ENCODE peak calls at places on chromosomes 6 and 20, in eight cellular contexts. T, N, V, W, K, Q, X and R are unnamed samples.

GRCh38 chr6:135488023-135488422 is 9.5 kb downstream of the AHI1 start:
- DNase-seq in V (no peak), N (peak), Q (no peak), K (no peak), W (peak), T (no peak), X (no peak), R (no peak)

GRCh38 chr6:32087574-32088486 is 21.3 kb downstream of the TNXB start:
- DNase-seq in Q (no peak), W (peak), T (peak), V (peak), X (peak), K (peak), N (peak), R (peak)

GRCh38 chr6:44561832-44562496 is 174.5 kb downstream of the CDC5L start:
- DNase-seq in K (no peak), W (no peak), N (no peak), T (no peak), Q (no peak), V (no peak), X (no peak), R (no peak)

GRCh38 chr6:38239719-38240451 is 399.8 kb downstream of the BTBD9 start:
- DNase-seq in Q (no peak), T (no peak), V (no peak), N (peak), K (no peak), X (no peak), W (peak), R (no peak)

GRCh38 chr20:37524221-37524700 is 3.2 kb downstream of the NNAT start:
- DNase-seq in Q (no peak), T (no peak), X (no peak), K (no peak), W (no peak), V (no peak), N (no peak), R (no peak)

GRCh38 chr6:159695984-159696383 is 2.9 kb upstream of the SOD2 start:
- DNase-seq in N (no peak), V (no peak), T (no peak), K (no peak), W (no peak), Q (no peak), X (no peak), R (no peak)

GRCh38 chr20:50298554-50299324 is 108.1 kb downstream of the CEBPB start:
- DNase-seq in T (no peak), K (no peak), N (no peak), V (no peak), W (no peak), X (no peak), Q (no peak), R (no peak)

GRCh38 chr20:56903421-56903820 is 274.3 kb downstream of the TFAP2C start:
- DNase-seq in N (no peak), T (no peak), V (no peak), X (no peak), W (no peak), Q (no peak), K (no peak), R (no peak)

GRCh38 chr6:33926451-33926850 is 122.6 kb upstream of the MLN start:
- DNase-seq in V (no peak), X (no peak), W (no peak), T (no peak), Q (no peak), K (no peak), N (no peak), R (no peak)

GRCh38 chr6:24910850-24911712 is 24.7 kb downstream of the RIPOR2 start:
- DNase-seq in V (peak), T (peak), K (no peak), W (peak), X (peak), N (peak), Q (no peak), R (peak)

GRCh38 chr6:166235666-166236292 is 68.1 kb upstream of the TBXT start:
- DNase-seq in K (no peak), W (no peak), X (no peak), V (no peak), T (no peak), Q (no peak), N (no peak), R (no peak)

GRCh38 chr20:9363673-9364072 is 150.7 kb upstream of the LAMP5 start:
- DNase-seq in Q (no peak), K (no peak), N (no peak), T (no peak), W (no peak), V (no peak), X (no peak), R (no peak)

GRCh38 chr6:62042444-62042843 is 243.6 kb downstream of the KHDRBS2 start:
- DNase-seq in V (no peak), T (no peak), W (no peak), X (no peak), N (no peak), K (no peak), Q (no peak), R (no peak)

GRCh38 chr20:32431457-32431856 is 73.3 kb downstream of the ASXL1 start:
- DNase-seq in N (no peak), Q (no peak), X (no peak), T (no peak), V (no peak), W (no peak), K (no peak), R (no peak)

GRCh38 chr6:11494786-11495564 is 42.6 kb upstream of the TMEM170B start:
- DNase-seq in V (no peak), N (no peak), K (no peak), X (no peak), T (no peak), Q (no peak), W (no peak), R (no peak)

GRCh38 chr6:49401063-49401462 is 62.0 kb downstream of the MMUT start:
- DNase-seq in V (no peak), X (no peak), W (no peak), T (no peak), K (no peak), N (no peak), Q (no peak), R (no peak)